ENCODE peak calls at places on chromosomes 6 and 20, in seven cellular contexts. K is osteocyte, X is fibroblast of lung, D is astrocyte of the spinal cord, M is GM06990, H is mesothelial cell of epicardium, Y is HFFc6. O is an unnamed sample.

GRCh38 chr6:158686311-158686710 is 36.5 kb downstream of the SYTL3 start:
- DNase-seq in K (no peak), H (no peak), M (no peak), X (no peak), Y (no peak), D (no peak), O (no peak)

GRCh38 chr6:137261393-137262154 is 42.4 kb upstream of the IFNGR1 start:
- DNase-seq in M (peak), H (no peak), D (peak), X (peak), Y (peak), K (no peak), O (no peak)

GRCh38 chr6:1396952-1397868 is 7.8 kb downstream of the FOXF2 start:
- DNase-seq in M (peak), X (peak), H (no peak), D (peak), Y (peak), K (peak), O (peak)

GRCh38 chr6:31741815-31742214 is 2.0 kb downstream of the MSH5 start:
- DNase-seq in K (no peak), D (no peak), X (no peak), Y (no peak), H (no peak), M (no peak), O (no peak)

GRCh38 chr6:96391776-96392175 is 129.8 kb upstream of the UFL1 start:
- DNase-seq in D (peak), H (no peak), K (no peak), Y (no peak), M (no peak), X (no peak), O (peak)

GRCh38 chr20:45052698-45053440 is 48.1 kb downstream of the KCNS1 start:
- DNase-seq in D (peak), X (peak), K (no peak), Y (peak), M (no peak), H (no peak), O (no peak)

GRCh38 chr6:20791932-20792331 is 257.7 kb downstream of the CDKAL1 start:
- DNase-seq in X (peak), H (no peak), K (no peak), D (peak), M (no peak), Y (no peak), O (no peak)

GRCh38 chr6:6220718-6221117 is 99.7 kb downstream of the F13A1 start:
- DNase-seq in Y (no peak), M (no peak), K (no peak), D (no peak), X (no peak), H (no peak), O (no peak)

GRCh38 chr6:72084992-72085569 is 198.7 kb downstream of the RIMS1 start:
- DNase-seq in X (peak), M (no peak), Y (no peak), K (no peak), D (peak), H (no peak), O (no peak)

DNA sequence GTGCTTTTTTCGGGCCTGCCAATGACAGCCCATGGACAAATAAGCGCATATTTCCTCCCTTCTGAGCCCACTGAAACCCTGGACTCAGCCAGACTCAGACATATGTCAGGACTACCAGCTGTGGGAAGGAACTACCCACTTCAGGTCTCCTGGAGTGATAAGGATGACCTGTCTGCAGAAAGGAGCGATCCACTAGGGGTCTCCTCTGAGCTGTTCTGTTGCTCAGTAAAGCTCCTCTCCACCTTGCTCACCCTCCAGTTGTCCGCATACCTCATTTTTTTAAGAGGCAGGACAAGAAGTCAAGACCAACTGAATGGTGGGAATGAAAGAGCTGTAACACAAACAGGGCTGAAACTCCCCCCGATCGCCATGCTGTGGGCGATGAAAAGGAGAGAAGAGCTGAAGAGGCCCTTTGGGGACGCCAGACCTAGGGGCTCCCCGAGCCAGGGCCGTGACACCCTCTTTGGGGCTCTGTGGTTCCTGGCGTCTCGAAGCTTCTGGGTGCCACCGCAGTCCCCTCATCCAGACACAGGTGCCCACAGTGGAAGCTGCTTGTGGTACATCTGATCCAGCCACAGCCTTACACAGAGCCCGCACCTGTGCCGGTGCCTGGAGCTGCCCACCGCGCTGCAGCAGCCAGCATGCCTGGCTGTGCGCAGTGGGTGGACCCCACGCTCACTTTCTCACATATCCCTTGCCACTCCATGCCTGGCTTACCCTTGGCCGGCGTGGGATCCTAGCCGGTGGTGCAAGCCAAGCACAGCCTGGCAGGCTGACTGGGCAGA is 68.8 kb downstream of the EYS start:
- DNase-seq in Y (no peak), M (no peak), X (peak), D (no peak), K (no peak), H (no peak), O (peak)
- TF ChIP-seq CTCF in Y (no peak), M (no peak), X (peak), D (no peak), K (no peak), H (no peak), O (peak)

GRCh38 chr6:165725201-165725600 is 62.2 kb upstream of the PDE10A start:
- DNase-seq in Y (no peak), D (no peak), K (no peak), H (no peak), M (no peak), X (no peak), O (no peak)
- TF ChIP-seq CTCF in Y (no peak), D (no peak), K (no peak), H (no peak), M (peak), X (no peak), O (no peak)

DNA sequence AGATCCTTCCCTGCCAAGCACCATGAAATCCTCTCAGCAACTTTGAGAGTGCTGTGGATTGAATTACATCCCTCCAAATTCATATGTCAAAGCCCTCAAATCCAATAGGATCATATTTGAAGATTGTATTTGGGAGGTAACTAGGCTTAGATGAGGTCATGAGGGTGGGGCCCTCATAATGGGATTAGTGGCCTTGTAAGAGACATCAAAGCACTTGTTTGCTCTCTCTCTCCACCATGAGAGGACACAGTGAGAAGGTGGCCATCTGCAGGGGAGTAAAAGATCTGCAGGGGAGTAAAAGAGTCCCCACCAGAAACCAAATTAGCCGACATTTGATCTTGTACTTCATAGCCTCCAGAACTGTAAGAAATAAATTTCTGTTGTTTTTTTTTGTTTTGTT is 298.2 kb downstream of the SAMD5 start:
- DNase-seq in Y (no peak), M (no peak), D (no peak), K (no peak), X (no peak), H (no peak), O (no peak)
- TF ChIP-seq CTCF in Y (no peak), M (no peak), D (no peak), K (no peak), X (no peak), H (no peak), O (no peak)

DNA sequence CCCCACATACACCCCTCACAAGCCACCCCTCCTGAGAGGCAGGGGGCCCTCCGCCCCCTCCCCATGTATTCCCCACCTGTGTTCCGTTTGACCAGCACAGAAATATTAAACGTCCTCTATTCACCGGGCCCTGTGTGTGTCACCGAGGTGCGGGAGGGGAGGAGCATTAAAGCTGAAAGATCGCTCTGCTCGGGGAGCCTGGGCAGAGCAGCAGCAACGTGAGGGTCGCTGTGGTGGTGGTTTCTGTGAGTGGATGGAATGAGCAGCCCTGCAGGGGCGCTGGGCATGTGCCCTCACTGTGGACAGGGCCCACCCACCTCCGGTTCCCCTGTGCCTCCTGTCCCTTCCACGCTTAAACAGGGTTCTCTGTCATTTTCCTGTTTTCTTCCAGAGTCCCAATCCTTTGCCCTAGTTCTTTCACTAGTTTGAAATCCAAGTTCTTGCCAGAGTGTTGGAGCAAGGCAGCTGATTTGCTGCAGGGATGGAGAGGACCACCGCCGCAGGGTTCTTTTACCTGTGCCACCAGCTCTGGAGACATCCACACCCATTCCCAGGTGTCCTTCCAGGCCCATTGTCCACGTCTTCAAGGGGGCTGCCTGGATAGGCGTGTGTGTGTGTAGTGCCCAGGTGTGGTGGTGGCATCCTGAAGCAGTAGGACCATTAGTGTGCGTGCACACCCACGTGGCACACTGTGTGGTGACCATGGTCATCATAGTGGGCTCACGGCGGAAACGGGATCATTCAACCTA is 37.6 kb upstream of the MDFI start:
- DNase-seq in M (no peak), D (no peak), K (no peak), X (no peak), H (no peak), Y (no peak), O (no peak)
- TF ChIP-seq CTCF in M (no peak), D (no peak), K (no peak), X (no peak), H (no peak), Y (no peak), O (no peak)

O was measured in neural crest cell.